ENCODE peak calls at places on chromosomes 13 and 19, in four cellular contexts. One of them, this sample, is unnamed.

GRCh38 chr19:1651061-1651547 is 1.3 kb downstream of the TCF3 start:
- DNase-seq in ovary: peak
- DNase-seq in IMR-90: peak
- DNase-seq in tibial nerve: no peak
- DNase-seq in this sample: peak

GRCh38 chr13:38624822-38625221 is 62.1 kb upstream of the FREM2 start:
- DNase-seq in tibial nerve: no peak
- DNase-seq in IMR-90: no peak
- DNase-seq in ovary: no peak
- DNase-seq in this sample: no peak

GRCh38 chr13:43388282-43389034 is 365.1 kb downstream of the DNAJC15 start:
- DNase-seq in tibial nerve: no peak
- DNase-seq in ovary: no peak
- DNase-seq in IMR-90: no peak
- DNase-seq in this sample: no peak

GRCh38 chr19:37990362-37990761 is 83.4 kb downstream of the SIPA1L3 start:
- DNase-seq in ovary: no peak
- DNase-seq in IMR-90: no peak
- DNase-seq in tibial nerve: no peak
- DNase-seq in this sample: peak

GRCh38 chr19:30672926-30673325 is 300.7 kb downstream of the ZNF536 start:
- DNase-seq in IMR-90: no peak
- DNase-seq in tibial nerve: no peak
- DNase-seq in ovary: no peak
- DNase-seq in this sample: peak

GRCh38 chr13:42696191-42696590 is 85.2 kb upstream of the FAM216B start:
- DNase-seq in IMR-90: peak
- DNase-seq in tibial nerve: no peak
- DNase-seq in ovary: no peak
- DNase-seq in this sample: no peak

GRCh38 chr19:14517840-14518505 is at the start of gene DNAJB1:
- DNase-seq in tibial nerve: peak
- DNase-seq in IMR-90: peak
- DNase-seq in ovary: peak
- DNase-seq in this sample: peak

GRCh38 chr19:45507864-45508680 is 793 bp downstream of the VASP start:
- DNase-seq in IMR-90: no peak
- DNase-seq in ovary: peak
- DNase-seq in tibial nerve: no peak
- DNase-seq in this sample: peak

GRCh38 chr13:93496985-93497673 is 270.5 kb downstream of the GPC6 start:
- DNase-seq in ovary: no peak
- DNase-seq in tibial nerve: no peak
- DNase-seq in IMR-90: no peak
- DNase-seq in this sample: no peak

GRCh38 chr13:77028202-77028601 is 1.2 kb upstream of the FBXL3 start:
- DNase-seq in IMR-90: no peak
- DNase-seq in ovary: no peak
- DNase-seq in tibial nerve: no peak
- DNase-seq in this sample: no peak

GRCh38 chr19:29690842-29691241 is 24.2 kb downstream of the C19orf12 start:
- DNase-seq in IMR-90: peak
- DNase-seq in ovary: no peak
- DNase-seq in tibial nerve: no peak
- DNase-seq in this sample: peak

GRCh38 chr13:20489185-20489820 is 36.4 kb downstream of the CRYL1 start:
- DNase-seq in ovary: no peak
- DNase-seq in IMR-90: peak
- DNase-seq in tibial nerve: no peak
- DNase-seq in this sample: no peak

GRCh38 chr13:31045621-31046081 is 113.2 kb downstream of the TEX26 start:
- DNase-seq in tibial nerve: no peak
- DNase-seq in ovary: peak
- DNase-seq in IMR-90: peak
- DNase-seq in this sample: no peak

GRCh38 chr19:51721905-51722304 is 1.9 kb downstream of the HAS1 start:
- DNase-seq in tibial nerve: no peak
- DNase-seq in ovary: no peak
- DNase-seq in IMR-90: no peak
- DNase-seq in this sample: no peak

GRCh38 chr13:83355042-83355441 is 527.2 kb downstream of the SLITRK1 start:
- DNase-seq in ovary: no peak
- DNase-seq in IMR-90: no peak
- DNase-seq in tibial nerve: no peak
- DNase-seq in this sample: no peak

GRCh38 chr19:7112675-7113074 is 43.2 kb downstream of the ZNF557 start:
- DNase-seq in IMR-90: no peak
- DNase-seq in ovary: no peak
- DNase-seq in tibial nerve: no peak
- DNase-seq in this sample: no peak

GRCh38 chr19:7109678-7110289 is 40.3 kb downstream of the ZNF557 start:
- DNase-seq in tibial nerve: no peak
- DNase-seq in ovary: no peak
- DNase-seq in IMR-90: no peak
- DNase-seq in this sample: no peak

GRCh38 chr19:7104783-7105447 is 35.4 kb downstream of the ZNF557 start:
- DNase-seq in IMR-90: no peak
- DNase-seq in tibial nerve: no peak
- DNase-seq in ovary: no peak
- DNase-seq in this sample: no peak

GRCh38 chr19:7101498-7102253 is 32.2 kb downstream of the ZNF557 start:
- DNase-seq in IMR-90: no peak
- DNase-seq in tibial nerve: no peak
- DNase-seq in ovary: no peak
- DNase-seq in this sample: no peak

DNA sequence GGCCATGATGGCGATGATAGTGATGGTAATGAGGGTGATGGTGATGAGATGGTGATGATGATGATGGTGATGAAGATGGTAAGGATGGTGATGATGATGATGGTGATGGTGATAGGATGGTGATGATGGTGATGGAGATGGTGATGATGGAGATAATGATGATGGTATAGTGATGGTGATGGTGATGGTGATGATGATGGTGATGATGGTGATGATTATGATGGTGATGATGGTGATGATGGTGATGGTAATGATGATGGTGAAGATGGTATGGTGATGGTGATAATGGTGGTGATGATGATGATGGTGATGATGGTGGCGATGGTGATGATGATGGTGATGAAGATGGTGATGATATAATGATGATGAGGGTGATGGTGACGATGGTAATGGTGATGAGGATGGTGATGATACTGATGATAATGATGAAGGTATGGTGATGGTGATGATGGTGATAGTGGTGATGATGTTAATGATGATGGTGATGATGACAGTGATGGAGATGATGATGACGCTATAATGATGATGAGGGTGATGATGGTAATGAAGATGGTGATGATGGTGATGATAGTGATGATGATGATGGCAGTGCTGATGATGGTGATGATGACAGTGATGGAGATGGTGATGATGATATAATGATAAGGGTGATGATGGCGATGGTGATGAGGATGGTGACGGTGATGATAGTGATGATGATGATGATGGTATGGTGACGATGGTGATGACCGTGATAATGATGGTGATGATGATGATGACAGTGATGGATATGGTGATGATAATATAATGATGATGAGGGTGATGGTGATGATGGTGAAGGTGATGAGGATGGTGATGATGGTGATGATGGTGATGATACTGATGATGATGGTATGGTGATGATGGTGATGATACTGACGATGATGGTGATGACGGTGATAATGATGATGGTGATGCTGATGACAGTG is 37.5 kb downstream of the ZNF557 start:
- DNase-seq in tibial nerve: no peak
- DNase-seq in IMR-90: no peak
- DNase-seq in ovary: no peak
- DNase-seq in this sample: no peak
- TF ChIP-seq POLR2A in tibial nerve: no peak
- TF ChIP-seq POLR2A in IMR-90: no peak
- TF ChIP-seq POLR2A in ovary: no peak
- TF ChIP-seq POLR2A in this sample: no peak

GRCh38 chr19:41883821-41884733 is 1.1 kb downstream of the ARHGEF1 start:
- DNase-seq in IMR-90: peak
- DNase-seq in tibial nerve: peak
- DNase-seq in ovary: peak
- DNase-seq in this sample: peak

GRCh38 chr19:41889896-41890295 is 6.9 kb downstream of the ARHGEF1 start:
- DNase-seq in IMR-90: no peak
- DNase-seq in tibial nerve: no peak
- DNase-seq in ovary: no peak
- DNase-seq in this sample: no peak

GRCh38 chr19:41888926-41889325 is 5.9 kb downstream of the ARHGEF1 start:
- DNase-seq in ovary: no peak
- DNase-seq in IMR-90: no peak
- DNase-seq in tibial nerve: no peak
- DNase-seq in this sample: no peak

GRCh38 chr19:41886761-41887710 is 4.1 kb downstream of the ARHGEF1 start:
- DNase-seq in ovary: no peak
- DNase-seq in tibial nerve: no peak
- DNase-seq in IMR-90: no peak
- DNase-seq in this sample: peak

GRCh38 chr19:41887711-41888382 is 4.9 kb downstream of the ARHGEF1 start:
- DNase-seq in tibial nerve: no peak
- DNase-seq in IMR-90: peak
- DNase-seq in ovary: no peak
- DNase-seq in this sample: peak
- TF ChIP-seq CTCF in tibial nerve: no peak
- TF ChIP-seq CTCF in IMR-90: no peak
- TF ChIP-seq CTCF in ovary: no peak
- TF ChIP-seq CTCF in this sample: peak

DNA sequence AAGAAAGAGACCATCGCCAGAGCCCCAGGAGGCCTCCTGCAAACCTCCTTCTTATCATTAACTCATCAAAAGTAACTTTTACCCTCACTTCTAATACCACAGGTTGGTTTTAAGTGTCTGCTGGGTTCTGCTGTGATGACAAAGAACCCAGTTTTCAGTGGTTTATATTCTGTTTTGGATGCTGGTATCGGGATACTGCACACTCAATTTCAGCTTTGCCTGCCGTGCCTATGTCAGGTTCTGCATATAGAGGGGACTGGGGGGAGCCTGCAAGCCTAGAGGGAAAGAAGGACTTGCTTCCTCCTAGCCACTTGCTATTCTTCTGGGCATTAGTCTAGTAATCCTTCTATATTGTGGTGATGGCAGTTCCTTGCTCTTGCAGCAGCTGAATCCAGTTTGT is 242.4 kb downstream of the KCNRG start:
- DNase-seq in IMR-90: no peak
- DNase-seq in tibial nerve: no peak
- DNase-seq in ovary: no peak
- DNase-seq in this sample: no peak
- H3K27ac ChIP-seq in IMR-90: no peak
- H3K27ac ChIP-seq in tibial nerve: no peak
- H3K27ac ChIP-seq in ovary: no peak
- H3K27ac ChIP-seq in this sample: no peak

GRCh38 chr19:4744451-4745170 is 21.0 kb upstream of the DPP9 start:
- DNase-seq in ovary: peak
- DNase-seq in IMR-90: peak
- DNase-seq in tibial nerve: no peak
- DNase-seq in this sample: no peak
- TF ChIP-seq POLR2A in ovary: no peak
- TF ChIP-seq POLR2A in IMR-90: no peak
- TF ChIP-seq POLR2A in tibial nerve: no peak
- TF ChIP-seq POLR2A in this sample: no peak

GRCh38 chr19:33132425-33132824 is 511 bp downstream of the WDR88 start:
- DNase-seq in ovary: no peak
- DNase-seq in IMR-90: no peak
- DNase-seq in tibial nerve: no peak
- DNase-seq in this sample: no peak
- TF ChIP-seq CTCF in ovary: no peak
- TF ChIP-seq CTCF in IMR-90: peak
- TF ChIP-seq CTCF in tibial nerve: no peak
- TF ChIP-seq CTCF in this sample: no peak

DNA sequence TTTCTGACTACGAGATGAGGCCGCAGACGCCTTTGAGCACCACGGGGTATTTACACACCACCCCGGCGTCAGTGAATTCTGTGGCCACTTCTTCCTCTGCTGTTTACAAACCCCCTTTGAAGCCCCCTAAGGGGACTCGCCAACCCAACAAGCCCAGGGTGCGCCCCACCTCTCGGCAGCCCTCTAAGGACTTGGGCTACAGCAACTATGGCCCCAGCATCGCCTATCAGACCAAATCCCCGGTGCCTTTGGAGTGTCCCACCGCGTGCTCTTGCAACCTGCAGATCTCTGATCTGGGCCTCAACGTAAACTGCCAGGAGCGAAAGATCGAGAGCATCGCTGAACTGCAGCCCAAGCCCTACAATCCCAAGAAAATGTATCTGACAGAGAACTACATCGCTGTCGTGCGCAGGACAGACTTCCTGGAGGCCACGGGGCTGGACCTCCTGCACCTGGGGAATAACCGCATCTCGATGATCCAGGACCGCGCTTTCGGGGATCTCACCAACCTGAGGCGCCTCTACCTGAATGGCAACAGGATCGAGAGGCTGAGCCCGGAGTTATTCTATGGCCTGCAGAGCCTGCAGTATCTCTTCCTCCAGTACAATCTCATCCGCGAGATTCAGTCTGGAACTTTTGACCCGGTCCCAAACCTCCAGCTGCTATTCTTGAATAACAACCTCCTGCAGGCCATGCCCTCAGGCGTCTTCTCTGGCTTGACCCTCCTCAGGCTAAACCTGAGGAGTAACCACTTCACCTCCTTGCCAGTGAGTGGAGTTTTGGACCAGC is 5.3 kb downstream of the SLITRK5 start:
- DNase-seq in tibial nerve: no peak
- DNase-seq in ovary: no peak
- DNase-seq in IMR-90: no peak
- DNase-seq in this sample: no peak
- H3K27ac ChIP-seq in tibial nerve: no peak
- H3K27ac ChIP-seq in ovary: no peak
- H3K27ac ChIP-seq in IMR-90: no peak
- H3K27ac ChIP-seq in this sample: no peak